ENCODE peak calls at places on chromosome 1, in ten cellular contexts. N is activated CD4-positive, alpha-beta T cell treated with anti-CD3 and anti-CD28 coated beads, Interleukin-2, amount 50 U/mL, for 4 hours; P is GM03348; V is cardiac muscle cell; J is PC-3; Y is left kidney; T is non-pigmented ciliary epithelial cell; Z is uterus; E is endodermal cell; M is AG08395. Q is an unnamed sample.
A peak's percentile ranks its signal among the peaks of the same experiment; 100 is the strongest.

GRCh38 chr1:40704817-40705733 is 13.6 kb downstream of the NFYC start:
- DNase-seq in Z (no peak), N (no peak), J (no peak), E (no peak), V (no peak), Y (no peak), P (no peak), M (no peak), T (no peak), Q (no peak)

GRCh38 chr1:182122855-182123254 is 61.3 kb upstream of the ZNF648 start:
- DNase-seq in N (no peak), M (no peak), P (no peak), Z (no peak), Y (no peak), V (no peak), E (no peak), T (no peak), J (no peak), Q (no peak)

GRCh38 chr1:232244426-232244825 is 385.5 kb downstream of the SIPA1L2 start:
- DNase-seq in V (no peak), N (no peak), J (no peak), M (no peak), E (no peak), P (no peak), Y (no peak), T (no peak), Z (no peak), Q (no peak)

GRCh38 chr1:162878000-162878596 is 17.1 kb upstream of the CCDC190 start:
- DNase-seq in T (no peak), V (peak; percentile 76), Z (peak; percentile 30), P (peak; percentile 72), E (peak; percentile 92), Y (peak; percentile 88), N (no peak), J (peak; percentile 93), M (peak; percentile 73), Q (peak; percentile 17)

GRCh38 chr1:88875595-88875994 is 15.8 kb downstream of the GTF2B start:
- DNase-seq in P (no peak), M (no peak), J (no peak), V (no peak), T (no peak), N (no peak), Z (no peak), Y (no peak), E (no peak), Q (no peak)

GRCh38 chr1:54488065-54488750 is 59.8 kb upstream of the ACOT11 start:
- DNase-seq in V (peak; percentile 96), J (peak; percentile 92), E (peak; percentile 97), Y (peak; percentile 98), N (peak; percentile 58), Z (peak; percentile 95), T (no peak), P (peak; percentile 99), M (peak; percentile 96), Q (peak; percentile 91)

GRCh38 chr1:155989242-155989991 is 11.1 kb upstream of the ARHGEF2 start:
- DNase-seq in E (peak; percentile 95), M (peak; percentile 78), T (no peak), Z (peak; percentile 79), Y (peak; percentile 86), N (peak; percentile 73), P (peak; percentile 77), J (peak; percentile 88), V (peak; percentile 76), Q (peak; percentile 70)

GRCh38 chr1:220748091-220748934 is at the start of gene MTARC2:
- DNase-seq in Y (peak; percentile 95), J (peak; percentile 85), P (peak; percentile 91), M (peak; percentile 83), N (no peak), V (peak; percentile 90), E (peak; percentile 94), Z (peak; percentile 60), T (no peak), Q (peak; percentile 44)

GRCh38 chr1:61807606-61808005 is 65.3 kb downstream of the PATJ start:
- DNase-seq in E (no peak), J (no peak), Y (no peak), N (no peak), M (peak; percentile 10), Z (no peak), T (no peak), V (no peak), P (peak; percentile 20), Q (no peak)

GRCh38 chr1:102045752-102046151 is 49.0 kb upstream of the OLFM3 start:
- DNase-seq in T (no peak), E (no peak), Z (no peak), Y (no peak), M (no peak), P (no peak), N (no peak), J (peak; percentile 6), V (peak; percentile 52), Q (no peak)

GRCh38 chr1:214281030-214281901 is at the start of gene SMYD2:
- DNase-seq in V (peak; percentile 87), Y (peak; percentile 92), E (peak; percentile 90), M (peak; percentile 65), J (peak; percentile 77), T (no peak), Z (peak; percentile 61), N (peak; percentile 43), P (peak; percentile 90), Q (peak; percentile 57)

GRCh38 chr1:53111073-53111556 is 31.3 kb downstream of the SLC1A7 start:
- DNase-seq in Z (no peak), E (no peak), P (no peak), J (peak; percentile 65), Y (no peak), M (no peak), N (no peak), V (no peak), T (no peak), Q (no peak)

GRCh38 chr1:15332525-15332924 is 77.2 kb upstream of the EFHD2 start:
- DNase-seq in T (no peak), Y (no peak), Z (no peak), V (no peak), J (no peak), P (no peak), M (no peak), N (no peak), E (no peak), Q (no peak)

GRCh38 chr1:27122652-27123051 is 32.3 kb downstream of the SLC9A1 start:
- DNase-seq in E (peak; percentile 83), J (peak; percentile 90), N (no peak), V (no peak), T (no peak), Y (peak; percentile 74), M (peak; percentile 87), Z (no peak), P (peak; percentile 82), Q (peak; percentile 31)

GRCh38 chr1:3697810-3698209 is 45.5 kb downstream of the TP73 start:
- DNase-seq in E (no peak), M (no peak), Y (no peak), J (no peak), P (no peak), N (no peak), V (no peak), T (no peak), Z (no peak), Q (no peak)

GRCh38 chr1:233005703-233006102 is 55.3 kb downstream of the NTPCR start:
- DNase-seq in V (no peak), N (no peak), Y (peak; percentile 51), Z (peak; percentile 26), J (peak; percentile 51), E (peak; percentile 26), P (no peak), M (peak; percentile 46), T (peak; percentile 24), Q (no peak)

GRCh38 chr1:16189921-16190499 is 22.4 kb downstream of the ARHGEF19 start:
- DNase-seq in Z (no peak), V (no peak), Y (no peak), M (peak; percentile 36), T (no peak), N (no peak), J (no peak), E (no peak), P (no peak), Q (no peak)

GRCh38 chr1:246591504-246591903 is 25.2 kb downstream of the CNST start:
- DNase-seq in N (no peak), T (no peak), Z (no peak), J (no peak), P (no peak), E (no peak), Y (no peak), V (no peak), M (no peak), Q (no peak)

GRCh38 chr1:228005511-228006033 is 1.2 kb upstream of the WNT3A start:
- DNase-seq in M (peak; percentile 5), Z (no peak), P (no peak), T (no peak), J (peak; percentile 21), Y (no peak), N (no peak), E (no peak), V (no peak), Q (no peak)

GRCh38 chr1:55559111-55559510 is 343.9 kb upstream of the USP24 start:
- DNase-seq in Y (peak; percentile 19), Z (no peak), M (peak; percentile 15), E (no peak), P (peak; percentile 31), T (no peak), N (no peak), J (peak; percentile 57), V (no peak), Q (no peak)

Q was measured in NCI-H2227 treated with DMSO at 0.1 percent for 48 hours.